ENCODE peak calls at places on chromosomes 4 and X, in five cellular contexts. P is psoas muscle; E is cardiac fibroblast; U is CD8-positive, alpha-beta T cell; N is fibroblast of mammary gland. F is an unnamed sample.
A peak's percentile ranks its signal among the peaks of the same experiment; 100 is the strongest.

GRCh38 chr4:174119818-174120217 is 163.6 kb downstream of the FBXO8 start:
- DNase-seq in P (no peak), E (peak; percentile 21), U (no peak), N (peak; percentile 19), F (no peak)

GRCh38 chrX:5829060-5829459 is 399.6 kb downstream of the NLGN4X start:
- DNase-seq in P (no peak), E (no peak), U (no peak), N (no peak), F (no peak)

GRCh38 chr4:184389978-184390518 is 84.3 kb downstream of the IRF2 start:
- DNase-seq in P (no peak), E (no peak), U (no peak), N (no peak), F (no peak)

GRCh38 chr4:144646523-144647094 is 653 bp downstream of the HHIP start:
- DNase-seq in P (no peak), E (peak; percentile 46), U (no peak), N (no peak), F (no peak)

GRCh38 chr4:184475096-184475461 is 729 bp upstream of the IRF2 start:
- DNase-seq in P (peak; percentile 82), E (peak; percentile 64), U (peak; percentile 68), N (peak; percentile 65), F (peak; percentile 64)

GRCh38 chr4:166501941-166502382 is 628.9 kb downstream of the TLL1 start:
- DNase-seq in P (no peak), E (peak; percentile 66), U (no peak), N (peak; percentile 15), F (peak; percentile 12)

GRCh38 chrX:48466696-48467095 is 3.4 kb downstream of the SLC38A5 start:
- DNase-seq in P (no peak), E (no peak), U (no peak), N (no peak), F (no peak)

GRCh38 chr4:110046588-110047049 is 133.9 kb downstream of the EGF start:
- DNase-seq in P (no peak), E (no peak), U (no peak), N (peak; percentile 40), F (peak; percentile 54)

GRCh38 chrX:31580227-31580626 is 508.4 kb upstream of the FTHL17 start:
- DNase-seq in P (no peak), E (peak; percentile 23), U (no peak), N (peak; percentile 6), F (no peak)

GRCh38 chr4:175246941-175247340 is 328.8 kb downstream of the ADAM29 start:
- DNase-seq in P (no peak), E (peak; percentile 12), U (no peak), N (no peak), F (no peak)

GRCh38 chr4:986949-987688 is at the start of gene IDUA:
- DNase-seq in P (peak; percentile 86), E (peak; percentile 61), U (peak; percentile 87), N (peak; percentile 68), F (peak; percentile 73)

GRCh38 chrX:154317391-154318000 is 21.9 kb downstream of the TKTL1 start:
- DNase-seq in P (no peak), E (peak; percentile 33), U (peak; percentile 26), N (peak; percentile 17), F (peak; percentile 18)

GRCh38 chr4:158209825-158210807 is at the start of gene TMEM144:
- DNase-seq in P (peak; percentile 92), E (peak; percentile 91), U (no peak), N (peak; percentile 88), F (peak; percentile 82)

GRCh38 chr4:164531336-164531735 is 222.6 kb upstream of the SMIM31 start:
- DNase-seq in P (no peak), E (no peak), U (no peak), N (no peak), F (no peak)

GRCh38 chr4:169757575-169758184 is at the start of gene HPF1:
- DNase-seq in P (peak; percentile 95), E (peak; percentile 88), U (peak; percentile 91), N (peak; percentile 83), F (peak; percentile 89)

GRCh38 chr4:165384608-165385007 is 5.8 kb downstream of the CPE start:
- DNase-seq in P (no peak), E (peak; percentile 38), U (no peak), N (peak; percentile 86), F (no peak)

GRCh38 chr4:3361406-3361805 is 68.6 kb downstream of the RGS12 start:
- DNase-seq in P (no peak), E (no peak), U (no peak), N (no peak), F (no peak)

GRCh38 chr4:85107553-85107952 is 141.1 kb upstream of the WDFY3 start:
- DNase-seq in P (no peak), E (no peak), U (no peak), N (no peak), F (no peak)

GRCh38 chr4:144648042-144648441 is 2.1 kb downstream of the HHIP start:
- DNase-seq in P (no peak), E (peak; percentile 41), U (no peak), N (no peak), F (no peak)

GRCh38 chrX:48937065-48937907 is 18.5 kb upstream of the PIM2 start:
- DNase-seq in P (peak; percentile 68), E (peak; percentile 18), U (peak; percentile 95), N (peak; percentile 23), F (peak; percentile 19)

GRCh38 chr4:120446051-120446567 is 379.5 kb upstream of the MAD2L1 start:
- DNase-seq in P (no peak), E (no peak), U (no peak), N (peak; percentile 8), F (peak; percentile 34)

GRCh38 chrX:66002832-66003680 is 36.8 kb downstream of the VSIG4 start:
- DNase-seq in P (no peak), E (no peak), U (no peak), N (no peak), F (no peak)

GRCh38 chrX:136200466-136200865 is 50.7 kb downstream of the MAP7D3 start:
- DNase-seq in P (no peak), E (peak; percentile 50), U (no peak), N (peak; percentile 60), F (peak; percentile 44)

GRCh38 chr4:183422962-183423653 is 21.3 kb upstream of the CDKN2AIP start:
- DNase-seq in P (no peak), E (peak; percentile 27), U (no peak), N (peak; percentile 15), F (no peak)

GRCh38 chr4:63458010-63458409 is 951.2 kb downstream of the TECRL start:
- DNase-seq in P (no peak), E (no peak), U (no peak), N (no peak), F (no peak)

GRCh38 chrX:70254063-70254400 is 6.0 kb downstream of the P2RY4 start:
- DNase-seq in P (no peak), E (no peak), U (no peak), N (no peak), F (no peak)

GRCh38 chr4:105712766-105713165 is 4.2 kb downstream of the GSTCD start:
- DNase-seq in P (no peak), E (no peak), U (no peak), N (peak; percentile 54), F (no peak)

GRCh38 chr4:24244663-24245519 is 339.5 kb downstream of the DHX15 start:
- DNase-seq in P (peak; percentile 78), E (peak; percentile 4), U (no peak), N (peak; percentile 16), F (no peak)

GRCh38 chr4:24237709-24238108 is 346.6 kb downstream of the DHX15 start:
- DNase-seq in P (no peak), E (no peak), U (no peak), N (no peak), F (no peak)

GRCh38 chr4:24243641-24244040 is 340.7 kb downstream of the DHX15 start:
- DNase-seq in P (no peak), E (no peak), U (no peak), N (no peak), F (no peak)

GRCh38 chr4:24236532-24236931 is 346.7 kb upstream of the PPARGC1A start:
- DNase-seq in P (no peak), E (peak; percentile 17), U (no peak), N (peak; percentile 26), F (no peak)

GRCh38 chr4:24240655-24241054 is 343.7 kb downstream of the DHX15 start:
- DNase-seq in P (no peak), E (no peak), U (no peak), N (no peak), F (no peak)
- TF ChIP-seq CTCF in P (no peak), E (no peak), U (no peak), N (no peak), F (no peak)

DNA sequence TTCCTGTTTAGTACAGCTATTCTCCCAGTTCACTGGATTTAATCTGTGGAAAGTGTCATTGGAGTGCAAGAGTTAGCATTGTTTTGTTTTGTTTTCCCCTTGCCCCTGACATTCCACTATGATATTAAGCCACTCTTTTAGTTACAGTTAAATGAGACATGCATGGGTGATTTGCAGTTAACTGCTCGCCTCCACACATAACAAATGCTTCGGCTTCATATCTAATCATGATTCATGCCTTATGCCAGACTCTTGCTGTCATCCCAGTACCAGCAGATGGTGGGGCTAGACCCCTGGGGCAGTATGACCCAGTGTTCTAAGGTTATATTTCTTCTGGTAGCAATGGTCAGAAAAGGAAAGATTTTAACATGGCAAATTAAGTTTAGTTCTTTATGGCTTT is 80.1 kb downstream of the RAP1GDS1 start:
- DNase-seq in P (no peak), E (peak; percentile 53), U (no peak), N (peak; percentile 37), F (peak; percentile 48)
- H3K4me3 ChIP-seq in P (no peak overlapping the region), E (no peak overlapping the region), U (no peak overlapping the region), N (no peak overlapping the region), F (no peak overlapping the region)

GRCh38 chrX:25012433-25012735 is 3.4 kb downstream of the ARX start:
- DNase-seq in P (peak; percentile 87), E (no peak), U (no peak), N (no peak), F (no peak)

GRCh38 chrX:25014366-25014838 is 1.4 kb downstream of the ARX start:
- DNase-seq in P (peak; percentile 39), E (no peak), U (no peak), N (no peak), F (no peak)

GRCh38 chrX:25011589-25012432 is 4.0 kb downstream of the ARX start:
- DNase-seq in P (peak; percentile 54), E (no peak), U (no peak), N (no peak), F (no peak)

GRCh38 chrX:25013593-25014365 is 2.0 kb downstream of the ARX start:
- DNase-seq in P (peak; percentile 42), E (no peak), U (no peak), N (no peak), F (no peak)

GRCh38 chrX:25012793-25013592 is 2.8 kb downstream of the ARX start:
- DNase-seq in P (peak; percentile 74), E (no peak), U (no peak), N (no peak), F (no peak)
- TF ChIP-seq CTCF in P (no peak), E (no peak), U (no peak), N (no peak), F (no peak)

DNA sequence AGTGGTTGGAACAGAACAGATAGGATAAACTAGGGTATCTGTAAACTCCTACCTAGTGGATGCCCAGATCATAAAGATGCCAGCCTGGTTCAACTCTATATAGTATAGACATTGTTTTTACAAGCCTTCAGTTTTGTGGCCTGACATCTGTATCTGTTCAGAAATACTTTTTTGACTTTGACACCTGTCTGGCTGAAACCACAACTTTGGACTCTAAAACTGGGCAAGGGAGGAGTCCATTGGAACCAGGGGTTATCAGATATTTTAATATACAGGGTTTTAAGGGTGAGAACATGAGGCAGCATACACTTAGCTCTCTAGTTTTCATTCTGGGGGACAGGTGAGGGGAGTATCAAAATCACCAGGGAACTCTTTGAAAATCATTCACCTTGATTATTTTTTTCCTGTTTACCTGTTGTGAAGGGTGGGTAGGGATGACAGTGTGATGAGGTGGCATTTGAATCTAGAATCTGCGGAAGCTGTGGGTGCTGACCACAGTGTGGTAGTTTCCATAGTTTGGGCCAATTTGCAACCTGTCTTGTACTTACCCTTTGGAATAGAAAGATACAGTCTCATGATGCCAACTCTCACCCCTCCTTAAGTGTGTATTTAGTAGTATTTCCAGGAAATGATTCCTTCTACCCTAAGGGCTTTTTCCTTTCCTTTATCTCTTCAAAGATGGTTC is 20.6 kb downstream of the GAB1 start:
- DNase-seq in P (no peak), E (no peak), U (no peak), N (no peak), F (no peak)
- H3K4me3 ChIP-seq in P (no peak overlapping the region), E (no peak overlapping the region), U (no peak overlapping the region), N (no peak overlapping the region), F (no peak overlapping the region)